ENCODE peak calls at places on chromosomes 5 and 9, in four cellular contexts. C is COR-L47, W is nucleus accumbens, R is NCI-H1694 treated with DMSO at 0.1 percent for 48 hours. M is an unnamed sample.

GRCh38 chr5:174608631-174609097 is 115.7 kb upstream of the MSX2 start:
- DNase-seq in C (peak), R (no peak), W (no peak), M (no peak)

GRCh38 chr5:74042559-74043357 is 416.8 kb downstream of the ARHGEF28 start:
- DNase-seq in W (no peak), R (no peak), C (no peak), M (no peak)

GRCh38 chr5:1476181-1476966 is 31.1 kb upstream of the SLC6A3 start:
- DNase-seq in C (no peak), W (no peak), R (no peak), M (no peak)

GRCh38 chr5:130243641-130244040 is 339.4 kb downstream of the CHSY3 start:
- DNase-seq in R (no peak), W (no peak), C (no peak), M (no peak)

GRCh38 chr5:41722359-41722950 is 147.8 kb downstream of the OXCT1 start:
- DNase-seq in W (no peak), C (peak), R (no peak), M (no peak)

GRCh38 chr5:68368686-68369359 is 153.3 kb downstream of the PIK3R1 start:
- DNase-seq in W (no peak), C (peak), R (no peak), M (no peak)

GRCh38 chr9:38200431-38200830 is 131.4 kb upstream of the SHB start:
- DNase-seq in W (peak), R (no peak), C (no peak), M (no peak)

GRCh38 chr9:63817622-63818518 is 1467.1 kb downstream of the FOXD4L5 start:
- DNase-seq in W (no peak), C (no peak), R (no peak), M (peak)

GRCh38 chr9:30172206-30172605 is 2212.2 kb upstream of the ACO1 start:
- DNase-seq in C (no peak), R (no peak), W (no peak), M (no peak)

GRCh38 chr5:180222056-180222455 is 13.0 kb upstream of the RASGEF1C start:
- DNase-seq in R (no peak), C (no peak), W (no peak), M (no peak)

GRCh38 chr5:4480528-4481404 is 659.4 kb upstream of the ADAMTS16 start:
- DNase-seq in W (no peak), C (no peak), R (no peak), M (no peak)

GRCh38 chr5:31827862-31828261 is 188.9 kb downstream of the PDZD2 start:
- DNase-seq in W (no peak), R (no peak), C (no peak), M (no peak)

GRCh38 chr9:72937545-72937944 is 15.3 kb downstream of the ALDH1A1 start:
- DNase-seq in W (no peak), C (no peak), R (no peak), M (no peak)

GRCh38 chr9:14153310-14153720 is 160.6 kb downstream of the NFIB start:
- DNase-seq in R (no peak), C (peak), W (no peak), M (no peak)

GRCh38 chr5:142246263-142246662 is 78.6 kb downstream of the SPRY4 start:
- DNase-seq in R (no peak), C (peak), W (no peak), M (no peak)

GRCh38 chr9:98494852-98495251 is 213.9 kb downstream of the GABBR2 start:
- DNase-seq in R (no peak), W (no peak), C (no peak), M (no peak)

GRCh38 chr9:137632432-137633161 is 13.8 kb downstream of the EHMT1 start:
- DNase-seq in W (no peak), R (no peak), C (no peak), M (no peak)

GRCh38 chr5:158390556-158390955 is 531.6 kb upstream of the CLINT1 start:
- DNase-seq in W (no peak), C (no peak), R (no peak), M (no peak)

GRCh38 chr5:145697251-145698016 is 137.7 kb downstream of the PRELID2 start:
- DNase-seq in R (no peak), W (no peak), C (peak), M (no peak)

GRCh38 chr5:39106332-39106731 is 32.1 kb upstream of the RICTOR start:
- DNase-seq in W (no peak), C (no peak), R (no peak), M (no peak)

GRCh38 chr5:1541662-1542008 is 17.9 kb upstream of the LPCAT1 start:
- DNase-seq in W (no peak), R (no peak), C (no peak), M (no peak)

GRCh38 chr9:114098021-114098659 is 952 bp downstream of the KIF12 start:
- DNase-seq in C (no peak), R (peak), W (peak), M (peak)